ENCODE peak calls at places on chromosomes 7 and 10, in seven cellular contexts. K, G, D, Q, F, B and E are unnamed samples.

GRCh38 chr7:2530076-2530967 is 10.7 kb downstream of the LFNG start:
- DNase-seq in K (no peak), G (no peak), D (peak), Q (no peak), F (no peak), B (peak), E (no peak)

GRCh38 chr7:55309040-55309991 is 55.8 kb upstream of the LANCL2 start:
- DNase-seq in K (no peak), G (no peak), D (no peak), Q (no peak), F (no peak), B (no peak), E (no peak)

GRCh38 chr7:103660455-103661371 is 214.7 kb upstream of the SLC26A5 start:
- DNase-seq in K (no peak), G (peak), D (no peak), Q (peak), F (no peak), B (no peak), E (peak)

GRCh38 chr10:71263376-71263775 is 51.0 kb downstream of the UNC5B start:
- DNase-seq in K (no peak), G (no peak), D (peak), Q (no peak), F (no peak), B (peak), E (no peak)

GRCh38 chr7:6359021-6359420 is 86.6 kb upstream of the CYTH3 start:
- DNase-seq in K (no peak), G (no peak), D (no peak), Q (no peak), F (no peak), B (no peak), E (no peak)

GRCh38 chr7:129611246-129612111 is at the start of gene NRF1:
- DNase-seq in K (peak), G (peak), D (peak), Q (peak), F (peak), B (peak), E (peak)

GRCh38 chr10:35236739-35237138 is 99.6 kb upstream of the CCNY start:
- DNase-seq in K (peak), G (peak), D (peak), Q (no peak), F (no peak), B (no peak), E (no peak)

GRCh38 chr7:13115157-13115772 is 427.8 kb downstream of the ARL4A start:
- DNase-seq in K (no peak), G (no peak), D (peak), Q (peak), F (no peak), B (no peak), E (no peak)

GRCh38 chr7:118731854-118732253 is 507.4 kb downstream of the ANKRD7 start:
- DNase-seq in K (no peak), G (no peak), D (peak), Q (no peak), F (no peak), B (no peak), E (no peak)

DNA sequence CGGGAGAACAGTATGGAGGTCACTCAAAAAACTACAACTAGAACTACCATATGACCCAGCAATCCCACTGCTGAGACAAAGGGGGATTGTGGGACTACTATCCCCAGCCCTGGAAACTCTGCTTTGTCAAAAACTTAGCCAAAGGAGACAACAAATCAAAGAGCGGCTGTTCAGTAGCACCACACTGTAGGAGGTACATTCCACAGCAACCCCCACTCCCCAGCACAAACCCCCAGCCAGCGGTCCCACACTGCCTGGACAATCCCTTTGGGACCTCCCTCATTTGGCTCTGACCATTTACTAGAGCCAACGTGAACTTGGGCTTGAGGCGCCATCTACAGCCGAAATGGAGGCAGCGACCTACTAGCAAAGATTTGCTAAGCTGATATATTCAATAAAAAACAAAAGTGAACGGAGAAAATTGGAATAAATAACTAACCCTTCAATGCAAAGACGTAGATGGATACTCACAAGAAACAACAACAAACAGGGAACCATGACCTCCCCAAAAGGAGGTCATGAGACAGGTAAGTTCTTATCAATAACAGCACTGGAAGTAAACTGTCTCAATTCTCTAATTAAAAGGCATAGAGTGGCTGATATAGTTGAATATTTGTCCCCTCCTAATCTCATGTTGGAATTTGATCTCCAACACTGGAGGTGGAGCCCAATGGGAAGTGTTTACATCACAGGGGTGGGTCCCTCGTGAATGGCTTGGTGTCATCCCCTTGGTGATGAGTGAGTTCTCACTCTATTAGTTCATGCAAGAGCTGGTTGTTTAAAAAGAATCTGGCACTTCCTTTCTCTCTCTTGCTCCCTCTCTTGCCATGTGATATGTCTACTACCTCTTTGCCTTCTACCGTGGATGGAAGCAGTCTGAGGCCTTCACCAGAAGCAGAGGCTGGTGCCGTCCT is 119.0 kb upstream of the KCNMA1 start:
- DNase-seq in K (peak), G (peak), D (peak), Q (peak), F (no peak), B (no peak), E (no peak)
- TF ChIP-seq CTCF in K (peak), G (peak), D (peak), Q (peak), F (peak), B (peak), E (peak)

GRCh38 chr10:91856637-91857036 is 52.6 kb downstream of the FGFBP3 start:
- DNase-seq in K (no peak), G (peak), D (peak), Q (peak), F (no peak), B (no peak), E (no peak)
- TF ChIP-seq CTCF in K (peak), G (peak), D (peak), Q (peak), F (peak), B (no peak), E (peak)

DNA sequence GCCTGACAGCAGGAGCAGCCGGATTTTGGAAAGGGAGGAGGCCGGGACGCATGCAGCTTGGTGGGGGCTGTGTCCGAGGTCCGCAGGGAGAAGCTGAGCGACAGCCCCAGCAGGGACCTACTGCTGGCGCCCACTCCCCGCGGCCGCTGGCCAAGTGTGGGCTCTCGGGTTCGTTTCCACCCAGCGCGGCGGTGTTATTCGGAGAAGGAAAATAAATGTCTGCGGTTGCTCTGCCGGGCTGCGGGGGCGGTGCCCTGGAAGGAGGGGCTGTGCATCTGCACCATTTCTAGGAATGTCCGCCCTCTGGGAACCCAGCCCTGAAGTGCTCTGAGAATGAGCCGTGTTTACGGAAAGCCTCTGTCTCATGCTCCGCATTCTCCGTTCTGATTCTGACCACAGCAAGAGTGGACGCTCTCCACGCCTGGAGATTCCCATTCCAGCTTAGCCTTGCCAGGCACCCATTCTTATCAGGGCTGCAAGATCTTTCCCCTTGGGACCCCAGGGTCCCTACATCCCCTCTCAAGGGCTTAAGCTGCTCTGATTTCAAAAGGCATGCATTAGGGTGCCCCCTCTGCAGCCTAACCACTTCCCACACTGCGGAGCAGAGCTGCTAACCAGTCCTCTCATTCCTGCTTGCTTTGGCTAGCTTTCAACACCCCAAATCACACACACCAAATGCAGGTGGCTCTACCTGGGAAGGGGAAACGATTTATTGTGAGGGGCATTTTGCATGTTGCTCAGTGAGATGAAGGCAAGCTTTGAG is 256.6 kb upstream of the GLI3 start:
- DNase-seq in K (no peak), G (no peak), D (peak), Q (peak), F (peak), B (peak), E (peak)
- TF ChIP-seq CTCF in K (no peak), G (no peak), D (no peak), Q (peak), F (no peak), B (no peak), E (no peak)

GRCh38 chr7:47502240-47502877 is 79.6 kb downstream of the TNS3 start:
- DNase-seq in K (no peak), G (no peak), D (no peak), Q (no peak), F (no peak), B (no peak), E (no peak)
- TF ChIP-seq CTCF in K (no peak), G (no peak), D (no peak), Q (no peak), F (no peak), B (no peak), E (no peak)

GRCh38 chr7:76512941-76513816 is 2.8 kb downstream of the UPK3B start:
- DNase-seq in K (peak), G (peak), D (peak), Q (no peak), F (no peak), B (no peak), E (no peak)
- TF ChIP-seq CTCF in K (peak), G (peak), D (peak), Q (peak), F (peak), B (peak), E (peak)

GRCh38 chr7:44197487-44197886 is 3.3 kb upstream of the YKT6 start:
- DNase-seq in K (no peak), G (no peak), D (no peak), Q (no peak), F (no peak), B (no peak), E (no peak)

GRCh38 chr7:44194069-44194468 is 4.8 kb upstream of the GCK start:
- DNase-seq in K (no peak), G (no peak), D (no peak), Q (peak), F (no peak), B (no peak), E (no peak)

GRCh38 chr7:44194562-44195145 is 5.4 kb upstream of the GCK start:
- DNase-seq in K (no peak), G (no peak), D (no peak), Q (no peak), F (no peak), B (no peak), E (no peak)

GRCh38 chr7:44195901-44196300 is 4.9 kb upstream of the YKT6 start:
- DNase-seq in K (no peak), G (no peak), D (no peak), Q (no peak), F (no peak), B (no peak), E (no peak)

GRCh38 chr7:44196450-44196872 is 4.3 kb upstream of the YKT6 start:
- DNase-seq in K (peak), G (peak), D (peak), Q (peak), F (no peak), B (no peak), E (no peak)
- TF ChIP-seq CTCF in K (peak), G (peak), D (peak), Q (peak), F (peak), B (peak), E (peak)

GRCh38 chr7:22566176-22566575 is 66.2 kb upstream of the STEAP1B start:
- DNase-seq in K (no peak), G (no peak), D (no peak), Q (no peak), F (no peak), B (no peak), E (no peak)
- TF ChIP-seq CTCF in K (no peak), G (no peak), D (no peak), Q (no peak), F (no peak), B (no peak), E (no peak)